ENCODE peak calls at places on chromosomes 4 and X, in six cellular contexts. One of them, this sample, is unnamed.

GRCh38 chr4:164204434-164204833 is 549.5 kb upstream of the SMIM31 start:
- DNase-seq in HFF-Myc: no peak
- DNase-seq in suprapubic skin: no peak
- DNase-seq in astrocyte: peak; percentile 96
- DNase-seq in testis: no peak
- DNase-seq in naive thymus-derived CD4-positive, alpha-beta T cell: no peak
- DNase-seq in this sample: no peak

GRCh38 chrX:133939655-133940054 is 45.7 kb downstream of the GPC3 start:
- DNase-seq in HFF-Myc: no peak
- DNase-seq in testis: no peak
- DNase-seq in naive thymus-derived CD4-positive, alpha-beta T cell: no peak
- DNase-seq in suprapubic skin: no peak
- DNase-seq in astrocyte: no peak
- DNase-seq in this sample: no peak

GRCh38 chrX:20285513-20285912 is 18.8 kb upstream of the RPS6KA3 start:
- DNase-seq in naive thymus-derived CD4-positive, alpha-beta T cell: no peak
- DNase-seq in suprapubic skin: no peak
- DNase-seq in astrocyte: no peak
- DNase-seq in testis: no peak
- DNase-seq in HFF-Myc: no peak
- DNase-seq in this sample: no peak

GRCh38 chr4:38566811-38567398 is 97.1 kb upstream of the KLF3 start:
- DNase-seq in testis: no peak
- DNase-seq in suprapubic skin: no peak
- DNase-seq in HFF-Myc: no peak
- DNase-seq in naive thymus-derived CD4-positive, alpha-beta T cell: no peak
- DNase-seq in astrocyte: peak; percentile 52
- DNase-seq in this sample: no peak

GRCh38 chrX:46326161-46326560 is 219.1 kb downstream of the ZNF674 start:
- DNase-seq in suprapubic skin: no peak
- DNase-seq in testis: no peak
- DNase-seq in astrocyte: peak; percentile 46
- DNase-seq in naive thymus-derived CD4-positive, alpha-beta T cell: no peak
- DNase-seq in HFF-Myc: no peak
- DNase-seq in this sample: no peak

GRCh38 chrX:39167791-39168190 is 366.5 kb downstream of the MID1IP1 start:
- DNase-seq in naive thymus-derived CD4-positive, alpha-beta T cell: no peak
- DNase-seq in testis: no peak
- DNase-seq in astrocyte: no peak
- DNase-seq in HFF-Myc: no peak
- DNase-seq in suprapubic skin: no peak
- DNase-seq in this sample: no peak

GRCh38 chrX:471239-471638 is 84.5 kb upstream of the PPP2R3B start:
- DNase-seq in astrocyte: no peak
- DNase-seq in naive thymus-derived CD4-positive, alpha-beta T cell: no peak
- DNase-seq in HFF-Myc: no peak
- DNase-seq in testis: no peak
- DNase-seq in suprapubic skin: peak; percentile 28
- DNase-seq in this sample: no peak

GRCh38 chr4:7967501-7968261 is 28.0 kb upstream of the AFAP1 start:
- DNase-seq in HFF-Myc: no peak
- DNase-seq in testis: no peak
- DNase-seq in naive thymus-derived CD4-positive, alpha-beta T cell: no peak
- DNase-seq in astrocyte: peak; percentile 64
- DNase-seq in suprapubic skin: no peak
- DNase-seq in this sample: no peak

GRCh38 chr4:188021548-188022249 is 26.1 kb downstream of the ZFP42 start:
- DNase-seq in naive thymus-derived CD4-positive, alpha-beta T cell: no peak
- DNase-seq in suprapubic skin: no peak
- DNase-seq in astrocyte: no peak
- DNase-seq in HFF-Myc: no peak
- DNase-seq in testis: no peak
- DNase-seq in this sample: no peak

GRCh38 chr4:170089743-170090666 is at the start of gene AADAT:
- DNase-seq in naive thymus-derived CD4-positive, alpha-beta T cell: no peak
- DNase-seq in testis: peak; percentile 86
- DNase-seq in HFF-Myc: peak; percentile 33
- DNase-seq in suprapubic skin: peak; percentile 83
- DNase-seq in astrocyte: peak; percentile 59
- DNase-seq in this sample: no peak

GRCh38 chrX:24395775-24396174 is 35.3 kb downstream of the SUPT20HL1 start:
- DNase-seq in testis: peak; percentile 53
- DNase-seq in HFF-Myc: peak; percentile 27
- DNase-seq in suprapubic skin: no peak
- DNase-seq in naive thymus-derived CD4-positive, alpha-beta T cell: peak; percentile 20
- DNase-seq in astrocyte: peak; percentile 62
- DNase-seq in this sample: peak; percentile 54

GRCh38 chrX:134718329-134719317 is 60.4 kb upstream of the PLAC1 start:
- DNase-seq in naive thymus-derived CD4-positive, alpha-beta T cell: no peak
- DNase-seq in suprapubic skin: no peak
- DNase-seq in astrocyte: peak; percentile 94
- DNase-seq in testis: no peak
- DNase-seq in HFF-Myc: peak; percentile 98
- DNase-seq in this sample: peak; percentile 32

GRCh38 chr4:3660928-3661515 is 105.2 kb upstream of the ADRA2C start:
- DNase-seq in suprapubic skin: no peak
- DNase-seq in astrocyte: no peak
- DNase-seq in testis: no peak
- DNase-seq in HFF-Myc: no peak
- DNase-seq in naive thymus-derived CD4-positive, alpha-beta T cell: no peak
- DNase-seq in this sample: no peak

GRCh38 chrX:54640721-54641120 is 110.7 kb downstream of the GNL3L start:
- DNase-seq in testis: no peak
- DNase-seq in suprapubic skin: no peak
- DNase-seq in astrocyte: no peak
- DNase-seq in HFF-Myc: peak; percentile 31
- DNase-seq in naive thymus-derived CD4-positive, alpha-beta T cell: no peak
- DNase-seq in this sample: no peak

GRCh38 chr4:184588893-184589292 is 60.4 kb downstream of the CASP3 start:
- DNase-seq in suprapubic skin: no peak
- DNase-seq in testis: no peak
- DNase-seq in astrocyte: peak; percentile 6
- DNase-seq in naive thymus-derived CD4-positive, alpha-beta T cell: no peak
- DNase-seq in HFF-Myc: no peak
- DNase-seq in this sample: no peak

GRCh38 chr4:121724671-121725070 is 27.9 kb upstream of the ANXA5 start:
- DNase-seq in naive thymus-derived CD4-positive, alpha-beta T cell: no peak
- DNase-seq in HFF-Myc: no peak
- DNase-seq in suprapubic skin: no peak
- DNase-seq in testis: no peak
- DNase-seq in astrocyte: no peak
- DNase-seq in this sample: no peak

GRCh38 chr4:101155368-101155767 is 192.0 kb downstream of the PPP3CA start:
- DNase-seq in naive thymus-derived CD4-positive, alpha-beta T cell: no peak
- DNase-seq in HFF-Myc: peak; percentile 52
- DNase-seq in suprapubic skin: no peak
- DNase-seq in testis: no peak
- DNase-seq in astrocyte: peak; percentile 63
- DNase-seq in this sample: no peak

GRCh38 chr4:82201805-82202636 is 171.8 kb downstream of the HNRNPD start:
- DNase-seq in astrocyte: peak; percentile 12
- DNase-seq in testis: peak; percentile 75
- DNase-seq in suprapubic skin: no peak
- DNase-seq in HFF-Myc: no peak
- DNase-seq in naive thymus-derived CD4-positive, alpha-beta T cell: peak; percentile 30
- DNase-seq in this sample: peak; percentile 40

GRCh38 chrX:130725519-130725918 is 177.5 kb downstream of the ENOX2 start:
- DNase-seq in suprapubic skin: no peak
- DNase-seq in testis: no peak
- DNase-seq in astrocyte: no peak
- DNase-seq in naive thymus-derived CD4-positive, alpha-beta T cell: no peak
- DNase-seq in HFF-Myc: no peak
- DNase-seq in this sample: no peak

GRCh38 chr4:88276952-88277710 is 7.2 kb downstream of the PPM1K start:
- DNase-seq in testis: peak; percentile 53
- DNase-seq in HFF-Myc: no peak
- DNase-seq in suprapubic skin: no peak
- DNase-seq in naive thymus-derived CD4-positive, alpha-beta T cell: no peak
- DNase-seq in astrocyte: no peak
- DNase-seq in this sample: no peak

DNA sequence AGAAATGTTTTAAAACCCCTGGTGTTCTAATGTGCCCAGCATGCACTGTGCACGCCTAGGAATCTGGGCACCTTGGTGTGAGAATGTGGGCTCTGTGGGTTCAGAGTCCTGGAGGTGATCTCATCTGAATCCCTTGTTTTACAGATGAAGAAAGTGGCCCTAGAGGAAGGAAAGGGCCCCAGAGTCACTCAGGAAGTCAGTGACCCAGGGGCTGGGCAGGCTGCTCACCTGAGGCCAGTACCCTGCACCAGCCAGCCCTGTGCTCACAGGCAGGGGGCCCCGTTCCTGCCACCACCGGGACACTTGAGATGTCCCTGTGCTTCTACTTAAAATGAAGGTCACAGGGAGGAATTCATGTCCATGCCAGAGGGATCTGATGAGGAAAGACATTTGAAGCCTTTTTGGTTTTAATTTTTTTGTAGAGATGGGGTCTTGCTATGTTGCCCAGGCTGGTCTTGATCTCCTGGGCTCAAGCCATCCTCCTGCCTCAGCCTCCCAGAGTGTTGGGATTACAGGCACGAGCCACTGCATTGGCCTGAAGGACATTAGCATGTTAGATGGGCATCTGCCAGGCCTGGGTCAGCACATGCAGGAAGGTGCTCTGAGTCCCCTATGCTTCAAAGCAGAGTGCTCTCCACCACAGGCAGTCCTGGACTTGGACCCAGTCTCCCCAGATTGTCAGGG is 7.4 kb upstream of the S100P start:
- DNase-seq in HFF-Myc: no peak
- DNase-seq in astrocyte: no peak
- DNase-seq in suprapubic skin: no peak
- DNase-seq in testis: no peak
- DNase-seq in naive thymus-derived CD4-positive, alpha-beta T cell: no peak
- DNase-seq in this sample: no peak
- H3K4me3 ChIP-seq in HFF-Myc: no peak overlapping the region
- H3K4me3 ChIP-seq in astrocyte: no peak overlapping the region
- H3K4me3 ChIP-seq in suprapubic skin: no peak overlapping the region
- H3K4me3 ChIP-seq in testis: no peak overlapping the region
- H3K4me3 ChIP-seq in naive thymus-derived CD4-positive, alpha-beta T cell: no peak overlapping the region
- H3K4me3 ChIP-seq in this sample: no peak overlapping the region

GRCh38 chrX:1481636-1482529 is 29.2 kb upstream of the ASMTL start:
- DNase-seq in testis: peak; percentile 64
- DNase-seq in astrocyte: peak; percentile 51
- DNase-seq in naive thymus-derived CD4-positive, alpha-beta T cell: peak; percentile 81
- DNase-seq in HFF-Myc: peak; percentile 39
- DNase-seq in suprapubic skin: peak; percentile 81
- DNase-seq in this sample: peak; percentile 69
- H3K4me3 ChIP-seq in testis: no peak overlapping the region
- H3K4me3 ChIP-seq in astrocyte: peak overlapping the region; percentile 33
- H3K4me3 ChIP-seq in naive thymus-derived CD4-positive, alpha-beta T cell: peak overlapping the region; percentile 29
- H3K4me3 ChIP-seq in HFF-Myc: no peak overlapping the region
- H3K4me3 ChIP-seq in suprapubic skin: no peak overlapping the region
- H3K4me3 ChIP-seq in this sample: no peak overlapping the region

GRCh38 chr4:66073961-66074360 is 403.7 kb upstream of the EPHA5 start:
- DNase-seq in HFF-Myc: no peak
- DNase-seq in naive thymus-derived CD4-positive, alpha-beta T cell: no peak
- DNase-seq in testis: no peak
- DNase-seq in suprapubic skin: no peak
- DNase-seq in astrocyte: no peak
- DNase-seq in this sample: no peak
- H3K4me3 ChIP-seq in HFF-Myc: no peak overlapping the region
- H3K4me3 ChIP-seq in naive thymus-derived CD4-positive, alpha-beta T cell: no peak overlapping the region
- H3K4me3 ChIP-seq in testis: no peak overlapping the region
- H3K4me3 ChIP-seq in suprapubic skin: no peak overlapping the region
- H3K4me3 ChIP-seq in astrocyte: no peak overlapping the region
- H3K4me3 ChIP-seq in this sample: no peak overlapping the region

GRCh38 chr4:5892321-5893012 is 419 bp downstream of the CRMP1 start:
- DNase-seq in testis: no peak
- DNase-seq in naive thymus-derived CD4-positive, alpha-beta T cell: no peak
- DNase-seq in astrocyte: no peak
- DNase-seq in suprapubic skin: no peak
- DNase-seq in HFF-Myc: no peak
- DNase-seq in this sample: no peak
- H3K4me3 ChIP-seq in testis: peak overlapping the region; percentile 21
- H3K4me3 ChIP-seq in naive thymus-derived CD4-positive, alpha-beta T cell: no peak overlapping the region
- H3K4me3 ChIP-seq in astrocyte: no peak overlapping the region
- H3K4me3 ChIP-seq in suprapubic skin: peak overlapping the region; percentile 21
- H3K4me3 ChIP-seq in HFF-Myc: no peak overlapping the region
- H3K4me3 ChIP-seq in this sample: no peak overlapping the region

GRCh38 chr4:18322111-18322510 is 300.6 kb upstream of the LCORL start:
- DNase-seq in testis: no peak
- DNase-seq in suprapubic skin: no peak
- DNase-seq in naive thymus-derived CD4-positive, alpha-beta T cell: no peak
- DNase-seq in astrocyte: no peak
- DNase-seq in HFF-Myc: no peak
- DNase-seq in this sample: no peak

GRCh38 chr4:18314731-18315130 is 293.2 kb upstream of the LCORL start:
- DNase-seq in naive thymus-derived CD4-positive, alpha-beta T cell: no peak
- DNase-seq in suprapubic skin: no peak
- DNase-seq in astrocyte: no peak
- DNase-seq in testis: no peak
- DNase-seq in HFF-Myc: no peak
- DNase-seq in this sample: no peak

GRCh38 chr4:18319456-18319855 is 297.9 kb upstream of the LCORL start:
- DNase-seq in naive thymus-derived CD4-positive, alpha-beta T cell: no peak
- DNase-seq in astrocyte: no peak
- DNase-seq in testis: no peak
- DNase-seq in suprapubic skin: no peak
- DNase-seq in HFF-Myc: no peak
- DNase-seq in this sample: no peak

DNA sequence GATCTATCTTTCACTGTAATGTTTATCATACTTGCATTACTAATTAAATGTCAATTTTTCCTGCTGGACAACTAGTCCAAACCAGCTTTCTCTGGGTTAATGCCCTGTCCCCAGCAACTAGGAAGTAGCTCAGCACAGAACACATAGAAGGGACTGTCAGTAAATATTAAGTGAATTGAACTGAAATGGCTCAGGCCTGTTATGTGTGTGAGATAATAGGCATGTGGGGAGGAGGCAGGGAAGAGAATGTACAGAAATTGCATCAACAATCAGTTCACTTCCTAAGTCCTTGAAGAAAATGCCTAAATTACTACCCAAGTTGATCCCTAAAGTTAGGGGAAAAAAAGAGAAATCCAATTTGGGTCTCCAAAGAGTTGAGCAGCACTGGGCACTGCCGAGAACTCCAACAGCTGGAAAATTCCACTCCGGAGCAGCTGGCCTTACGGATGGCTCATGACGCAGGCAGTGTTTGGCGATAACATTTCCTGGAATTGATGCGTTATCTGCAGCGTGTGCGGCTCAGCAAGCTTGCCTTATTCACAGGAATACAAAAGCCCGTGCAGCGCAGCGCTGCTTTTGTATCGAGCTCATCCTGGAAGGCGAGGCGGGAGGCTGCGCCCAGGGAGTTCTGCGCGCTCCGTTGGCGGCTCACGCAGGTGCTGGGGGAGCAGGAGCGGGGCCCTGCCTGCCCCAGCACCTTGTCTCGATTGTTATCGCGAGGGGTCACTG is 297.3 kb upstream of the LCORL start:
- DNase-seq in naive thymus-derived CD4-positive, alpha-beta T cell: no peak
- DNase-seq in testis: peak; percentile 22
- DNase-seq in astrocyte: no peak
- DNase-seq in suprapubic skin: no peak
- DNase-seq in HFF-Myc: no peak
- DNase-seq in this sample: no peak
- H3K4me3 ChIP-seq in naive thymus-derived CD4-positive, alpha-beta T cell: no peak overlapping the region
- H3K4me3 ChIP-seq in testis: no peak overlapping the region
- H3K4me3 ChIP-seq in astrocyte: no peak overlapping the region
- H3K4me3 ChIP-seq in suprapubic skin: no peak overlapping the region
- H3K4me3 ChIP-seq in HFF-Myc: no peak overlapping the region
- H3K4me3 ChIP-seq in this sample: no peak overlapping the region

This sample was measured in HL-60.